ENCODE peak calls at places on chromosomes 1 and 21, in four cellular contexts. U is adrenal gland, K is A549, Z is tibial nerve. H is an unnamed sample. For H3K9me3, the result is how much of the 10 kb centered on the place peaks cover.

GRCh38 chr1:157132602-157133167 is 5.5 kb downstream of the ETV3 start:
- DNase-seq in U (no peak), K (no peak), Z (no peak), H (no peak)

GRCh38 chr1:118487091-118487490 is 302.1 kb upstream of the SPAG17 start:
- DNase-seq in Z (no peak), K (no peak), U (no peak), H (no peak)

GRCh38 chr1:155454096-155454495 is 108.5 kb downstream of the ASH1L start:
- DNase-seq in Z (no peak), U (no peak), K (no peak), H (no peak)

GRCh38 chr1:167541013-167541412 is 12.5 kb downstream of the CREG1 start:
- DNase-seq in K (no peak), Z (no peak), U (no peak), H (no peak)

GRCh38 chr1:74908131-74908530 is 175.2 kb downstream of the TYW3 start:
- DNase-seq in Z (no peak), K (no peak), U (no peak), H (no peak)

GRCh38 chr1:179369751-179370341 is 4.1 kb downstream of the AXDND1 start:
- DNase-seq in Z (peak), U (no peak), K (peak), H (no peak)

GRCh38 chr1:205593967-205594366 is 37.8 kb downstream of the ELK4 start:
- DNase-seq in U (peak), Z (no peak), K (no peak), H (no peak)

GRCh38 chr21:34517491-34518245 is 5.7 kb upstream of the KCNE1 start:
- DNase-seq in K (no peak), U (no peak), Z (no peak), H (no peak)

GRCh38 chr1:229792576-229792975 is 166.5 kb downstream of the URB2 start:
- DNase-seq in K (no peak), U (no peak), Z (no peak), H (no peak)

DNA sequence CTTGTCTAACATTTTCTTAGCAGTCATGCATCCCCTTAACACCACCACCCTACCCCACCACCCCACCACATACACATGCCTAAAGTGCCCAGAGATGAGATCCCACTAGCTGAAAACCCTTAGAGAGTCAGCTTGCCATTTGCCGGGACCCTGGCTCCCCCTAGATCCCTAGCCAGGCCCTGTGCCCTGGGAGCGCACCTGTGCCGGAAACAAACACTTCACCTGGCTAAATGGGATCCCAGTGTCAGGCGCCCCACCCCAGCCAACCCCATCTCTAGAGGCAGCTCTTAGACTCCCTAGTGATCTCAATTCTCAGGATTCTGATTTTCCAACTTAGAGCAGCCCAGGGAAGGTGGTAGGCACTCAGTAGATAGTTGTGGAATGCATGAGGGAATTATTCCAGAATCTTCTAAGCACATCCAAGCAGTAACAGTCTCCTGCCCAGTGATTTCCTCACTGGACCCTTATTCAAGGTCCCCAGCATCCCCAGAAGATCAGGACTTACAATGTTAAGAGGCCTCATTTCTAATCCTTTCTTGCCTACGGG is 105.2 kb downstream of the LAMC2 start:
- DNase-seq in U (no peak), K (no peak), Z (no peak), H (no peak)
- H3K27ac ChIP-seq in U (no peak), K (no peak), Z (peak), H (no peak)

DNA sequence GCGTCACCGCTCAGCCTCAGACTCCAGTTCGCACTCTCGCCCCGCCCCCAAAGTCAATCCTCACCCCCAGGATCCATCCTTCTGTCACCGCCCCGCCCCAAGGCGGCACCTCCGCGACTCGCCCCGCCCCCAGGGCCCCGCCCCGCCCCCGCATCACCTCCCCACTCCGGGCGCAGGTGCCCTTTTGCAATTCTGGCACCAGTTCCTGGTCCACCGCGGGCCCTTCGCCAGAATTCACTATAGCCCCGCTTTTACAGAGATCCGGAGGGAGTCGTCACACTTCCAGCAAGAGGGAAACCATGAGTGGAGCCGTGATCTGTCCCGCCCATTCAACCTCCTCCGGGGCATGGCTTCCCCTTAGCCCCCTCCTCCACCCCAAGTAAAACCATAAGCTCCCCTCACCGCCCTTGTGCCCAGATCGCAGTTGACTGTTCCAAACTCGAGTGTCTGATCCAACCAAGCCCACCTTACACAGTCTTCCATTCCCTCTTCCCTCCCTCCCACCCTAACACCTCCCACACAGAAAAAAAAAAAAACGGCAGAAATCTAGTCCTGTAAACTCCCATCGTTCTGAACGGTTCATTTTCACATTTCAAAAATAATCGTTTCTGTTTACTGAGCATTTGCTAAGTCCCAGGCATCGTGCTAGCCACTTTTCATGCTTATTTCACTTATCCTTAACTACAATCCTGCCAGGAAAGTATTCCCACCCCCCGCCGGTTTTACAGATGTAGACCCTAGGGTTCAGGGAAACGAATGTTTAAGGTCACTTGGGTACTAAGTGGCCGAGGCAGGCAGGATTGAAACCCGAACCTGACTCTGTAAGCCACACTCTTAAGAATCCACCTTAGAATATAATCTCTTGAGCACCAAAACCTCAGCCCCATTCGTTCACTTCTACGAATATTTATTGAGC is 1.3 kb upstream of the CASP9 start:
- DNase-seq in Z (peak), U (peak), K (peak), H (no peak)
- TF ChIP-seq POLR2A in Z (peak), U (peak), K (no peak), H (no peak)

DNA sequence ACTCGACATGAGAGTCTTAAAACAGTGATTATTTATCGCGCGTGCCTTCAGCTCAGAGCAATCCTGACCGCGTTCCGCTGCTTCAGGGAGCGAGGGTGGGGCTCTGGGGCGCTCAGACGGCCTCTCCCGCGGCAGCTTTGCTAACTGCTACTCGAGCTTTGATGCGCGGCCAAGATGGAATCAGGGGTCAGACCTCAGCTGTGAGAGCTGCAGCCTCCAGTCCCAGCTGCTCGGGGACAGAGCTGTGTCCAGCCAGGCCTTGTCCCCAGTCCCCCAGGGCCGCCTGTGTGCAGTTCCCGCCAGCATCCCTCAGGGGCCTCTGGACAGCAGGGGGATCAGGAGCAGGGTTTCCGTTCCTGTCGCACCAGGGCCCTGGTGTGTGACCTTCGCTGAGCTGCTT is 104.6 kb upstream of the TTC34 start:
- DNase-seq in K (no peak), U (no peak), Z (no peak), H (no peak)
- H3K9me3 ChIP-seq in K (under half), U (under half), Z (under half), H (under half)

GRCh38 chr1:15966956-15967344 is 9.0 kb downstream of the ZBTB17 start:
- DNase-seq in Z (no peak), K (no peak), U (no peak), H (no peak)
- H3K27ac ChIP-seq in Z (peak), K (no peak), U (no peak), H (peak)

DNA sequence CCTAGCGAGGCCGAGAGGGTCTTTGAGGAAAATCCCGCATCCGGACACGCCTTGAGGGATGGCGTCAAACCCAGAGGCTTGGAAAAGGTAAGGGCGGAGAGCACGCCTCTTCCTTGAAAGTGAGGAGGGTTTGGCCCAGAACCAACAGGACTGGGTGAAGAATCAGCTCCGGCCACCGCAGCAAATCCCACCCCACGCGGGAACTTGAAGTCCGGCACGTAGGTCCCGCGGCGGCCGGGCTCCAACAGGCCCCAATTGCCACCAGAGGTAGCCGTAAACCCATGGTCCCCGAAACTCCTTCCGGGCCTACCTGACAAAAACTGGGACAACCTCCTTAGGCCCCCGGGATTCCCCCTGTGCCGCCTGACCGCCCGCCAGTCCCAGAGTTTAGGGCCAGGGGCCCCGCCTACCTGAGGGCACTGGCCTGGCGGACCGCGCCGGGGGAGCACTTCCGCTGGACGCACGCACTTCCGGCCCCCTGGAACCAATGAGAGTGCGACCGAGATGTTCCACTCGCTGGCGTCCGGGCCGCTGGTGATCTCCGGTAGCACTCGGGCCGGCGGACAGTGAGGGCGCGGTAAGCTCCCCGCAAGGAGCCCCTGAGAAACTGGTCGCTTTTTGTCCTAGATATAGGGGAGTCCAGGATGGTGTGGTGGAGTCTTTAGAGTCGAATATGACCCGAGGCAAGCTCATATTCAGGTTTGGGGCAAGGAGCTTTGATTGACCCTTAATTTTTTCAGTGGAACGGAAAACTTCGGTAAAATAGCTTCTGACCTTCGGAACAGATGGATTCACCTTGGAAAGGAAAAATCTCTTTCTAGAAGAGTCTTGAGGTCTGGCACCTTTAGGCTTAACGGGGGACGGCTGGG is at the start of the genes LZIC and NMNAT1:
- DNase-seq in U (peak), K (peak), Z (peak), H (peak)
- TF ChIP-seq POLR2A in U (peak), K (peak), Z (peak), H (peak)

DNA sequence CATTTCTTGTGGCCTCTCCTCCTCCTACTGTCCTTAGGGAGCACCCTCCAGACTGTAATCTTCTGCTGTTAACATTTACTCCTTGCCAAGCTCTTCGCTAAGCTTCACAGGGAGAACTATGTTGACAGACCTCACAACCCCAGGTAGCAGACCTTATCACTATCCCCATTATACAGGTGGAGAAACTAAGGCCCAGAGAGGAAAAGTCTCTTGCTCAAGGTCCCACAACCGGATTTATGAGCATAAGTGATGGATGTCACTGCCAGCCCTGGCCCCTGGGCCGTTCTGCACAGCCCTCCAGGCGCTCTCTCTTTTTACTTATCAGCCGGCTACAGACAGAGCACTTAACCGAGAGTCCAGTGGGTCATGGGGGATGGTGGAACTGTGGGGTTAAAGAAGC is 18.1 kb downstream of the LYPD8 start:
- DNase-seq in U (no peak), K (no peak), Z (no peak), H (no peak)
- H3K9me3 ChIP-seq in U (under half), K (under half), Z (under half), H (under half)

H was measured in spleen.